ENCODE peak calls at places on chromosome 13, in five cellular contexts. V is CD4-positive, alpha-beta T cell; E is GM23248; F is HEK293T; Z is hippocampal formation. R is an unnamed sample.
A peak's percentile ranks its signal among the peaks of the same experiment; 100 is the strongest.

GRCh38 chr13:75636339-75637095 is 387 bp downstream of the LMO7 start:
- DNase-seq in V (peak; percentile 41), E (peak; percentile 79), F (no peak), Z (no peak), R (peak; percentile 36)

GRCh38 chr13:75693227-75693626 is 57.1 kb downstream of the LMO7 start:
- DNase-seq in V (no peak), E (no peak), F (no peak), Z (no peak), R (no peak)

GRCh38 chr13:51520524-51520923 is 63.7 kb upstream of the WDFY2 start:
- DNase-seq in V (no peak), E (peak; percentile 90), F (no peak), Z (no peak), R (no peak)

GRCh38 chr13:38166121-38166520 is 183.5 kb upstream of the UFM1 start:
- DNase-seq in V (no peak), E (peak; percentile 17), F (no peak), Z (no peak), R (no peak)

GRCh38 chr13:49086711-49087110 is 111.0 kb downstream of the FNDC3A start:
- DNase-seq in V (no peak), E (peak; percentile 76), F (no peak), Z (no peak), R (no peak)

GRCh38 chr13:80840313-80840976 is 499.5 kb upstream of the SPRY2 start:
- DNase-seq in V (no peak), E (peak; percentile 3), F (no peak), Z (no peak), R (no peak)

GRCh38 chr13:50078512-50079277 is 63.5 kb downstream of the KCNRG start:
- DNase-seq in V (no peak), E (no peak), F (no peak), Z (no peak), R (no peak)

GRCh38 chr13:59750860-59751259 is 412.9 kb downstream of the DIAPH3 start:
- DNase-seq in V (no peak), E (peak; percentile 68), F (peak; percentile 29), Z (peak; percentile 41), R (no peak)

GRCh38 chr13:98447881-98448641 is 128.8 kb downstream of the STK24 start:
- DNase-seq in V (no peak), E (peak; percentile 80), F (peak; percentile 51), Z (peak; percentile 63), R (peak; percentile 64)

GRCh38 chr13:101618440-101619187 is 166.1 kb downstream of the ITGBL1 start:
- DNase-seq in V (no peak), E (no peak), F (no peak), Z (no peak), R (no peak)

GRCh38 chr13:99726261-99726894 is 225.1 kb downstream of the TM9SF2 start:
- DNase-seq in V (no peak), E (no peak), F (no peak), Z (no peak), R (no peak)

GRCh38 chr13:94329754-94330551 is 149.5 kb downstream of the DCT start:
- DNase-seq in V (no peak), E (peak; percentile 92), F (no peak), Z (no peak), R (no peak)

GRCh38 chr13:33262069-33262487 is 23.5 kb downstream of the STARD13 start:
- DNase-seq in V (no peak), E (peak; percentile 49), F (no peak), Z (peak; percentile 38), R (no peak)

GRCh38 chr13:19154843-19155242 is 26.8 kb downstream of the TUBA3C start:
- DNase-seq in V (no peak), E (no peak), F (no peak), Z (no peak), R (no peak)

GRCh38 chr13:111929036-111929616 is 137.8 kb upstream of the SOX1 start:
- DNase-seq in V (no peak), E (no peak), F (no peak), Z (no peak), R (no peak)

GRCh38 chr13:90700340-90700739 is 647.1 kb upstream of the MIR17HG start:
- DNase-seq in V (no peak), E (no peak), F (no peak), Z (no peak), R (no peak)

GRCh38 chr13:66951426-66951825 is 278.7 kb downstream of the PCDH9 start:
- DNase-seq in V (no peak), E (no peak), F (no peak), Z (no peak), R (no peak)

GRCh38 chr13:87259479-87260083 is 411.6 kb upstream of the SLITRK5 start:
- DNase-seq in V (no peak), E (peak; percentile 40), F (peak; percentile 58), Z (no peak), R (no peak)

GRCh38 chr13:112056284-112056727 is 10.6 kb upstream of the SOX1 start:
- DNase-seq in V (no peak), E (no peak), F (peak; percentile 21), Z (no peak), R (no peak)

GRCh38 chr13:86581711-86582110 is 782.5 kb upstream of the SLITRK6 start:
- DNase-seq in V (no peak), E (peak; percentile 47), F (no peak), Z (no peak), R (no peak)

GRCh38 chr13:106155411-106155810 is 380.1 kb downstream of the EFNB2 start:
- DNase-seq in V (no peak), E (peak; percentile 73), F (no peak), Z (no peak), R (no peak)

GRCh38 chr13:75904012-75904411 is 267.9 kb downstream of the LMO7 start:
- DNase-seq in V (no peak), E (no peak), F (peak; percentile 57), Z (no peak), R (no peak)

GRCh38 chr13:110663044-110663443 is 42.9 kb downstream of the CARS2 start:
- DNase-seq in V (no peak), E (no peak), F (no peak), Z (no peak), R (no peak)

GRCh38 chr13:33348366-33348765 is 62.8 kb upstream of the STARD13 start:
- DNase-seq in V (no peak), E (peak; percentile 48), F (no peak), Z (no peak), R (no peak)

GRCh38 chr13:30615851-30616311 is 1.8 kb upstream of the USPL1 start:
- DNase-seq in V (no peak), E (peak; percentile 75), F (no peak), Z (no peak), R (no peak)

GRCh38 chr13:62613819-62614218 is 1198.2 kb upstream of the PCDH20 start:
- DNase-seq in V (no peak), E (no peak), F (no peak), Z (no peak), R (no peak)

GRCh38 chr13:24135674-24136300 is 24.7 kb upstream of the SPATA13 start:
- DNase-seq in V (no peak), E (peak; percentile 63), F (no peak), Z (no peak), R (no peak)

GRCh38 chr13:42039457-42039945 is 8.9 kb upstream of the DGKH start:
- DNase-seq in V (peak; percentile 6), E (no peak), F (peak; percentile 15), Z (no peak), R (no peak)